ENCODE peak calls at places on chromosomes 1 and 21, in five cellular contexts. F, N, K, O and T are unnamed samples.

GRCh38 chr1:240193699-240194098 is 102.0 kb downstream of the FMN2 start:
- DNase-seq in F (no peak), N (no peak), K (no peak), O (no peak), T (no peak)

GRCh38 chr1:179865377-179865776 is 12.2 kb downstream of the TOR1AIP2 start:
- DNase-seq in F (no peak), N (no peak), K (no peak), O (no peak), T (no peak)

GRCh38 chr1:235077571-235078479 is 50.8 kb downstream of the TOMM20 start:
- DNase-seq in F (no peak), N (no peak), K (no peak), O (peak), T (peak)

GRCh38 chr21:39221282-39221996 is 38.2 kb upstream of the PSMG1 start:
- DNase-seq in F (no peak), N (no peak), K (no peak), O (no peak), T (no peak)

GRCh38 chr1:27366411-27367159 is at the start of gene MAP3K6:
- DNase-seq in F (no peak), N (no peak), K (peak), O (no peak), T (no peak)

GRCh38 chr1:167934407-167935251 is 1.9 kb upstream of the DCAF6 start:
- DNase-seq in F (no peak), N (no peak), K (no peak), O (no peak), T (no peak)

GRCh38 chr1:4366091-4366490 is 288.3 kb upstream of the AJAP1 start:
- DNase-seq in F (no peak), N (no peak), K (no peak), O (no peak), T (no peak)

GRCh38 chr1:101605878-101606277 is 369.1 kb downstream of the S1PR1 start:
- DNase-seq in F (no peak), N (no peak), K (no peak), O (no peak), T (no peak)

GRCh38 chr1:225765982-225766674 is 11.5 kb upstream of the SRP9 start:
- DNase-seq in F (peak), N (no peak), K (no peak), O (no peak), T (no peak)

GRCh38 chr1:6612641-6613360 is 730 bp upstream of the PHF13 start:
- DNase-seq in F (peak), N (no peak), K (peak), O (no peak), T (peak)

GRCh38 chr1:5743435-5744095 is 248.7 kb downstream of the NPHP4 start:
- DNase-seq in F (no peak), N (no peak), K (no peak), O (no peak), T (no peak)

GRCh38 chr1:185880779-185881333 is 146.7 kb downstream of the HMCN1 start:
- DNase-seq in F (no peak), N (no peak), K (no peak), O (no peak), T (no peak)

GRCh38 chr1:154978360-154978759 is 3.9 kb downstream of the CKS1B start:
- DNase-seq in F (no peak), N (no peak), K (no peak), O (no peak), T (no peak)

GRCh38 chr1:112983540-112984131 is 27.6 kb upstream of the SLC16A1 start:
- DNase-seq in F (no peak), N (no peak), K (no peak), O (no peak), T (no peak)

GRCh38 chr1:108734176-108734865 is 12.2 kb upstream of the STXBP3 start:
- DNase-seq in F (no peak), N (no peak), K (no peak), O (no peak), T (no peak)

GRCh38 chr1:169155675-169156074 is 49.2 kb downstream of the ATP1B1 start:
- DNase-seq in F (no peak), N (no peak), K (no peak), O (no peak), T (no peak)

GRCh38 chr21:28229811-28230210 is 762.9 kb downstream of the LTN1 start:
- DNase-seq in F (no peak), N (no peak), K (no peak), O (no peak), T (no peak)

GRCh38 chr1:159318784-159319551 is 16.8 kb downstream of the FCER1A start:
- DNase-seq in F (no peak), N (no peak), K (no peak), O (no peak), T (no peak)

GRCh38 chr1:79790950-79791349 is 784.4 kb upstream of the ADGRL4 start:
- DNase-seq in F (no peak), N (no peak), K (no peak), O (no peak), T (no peak)

GRCh38 chr1:205493241-205494085 is 11.0 kb upstream of the CDK18 start:
- DNase-seq in F (peak), N (no peak), K (no peak), O (no peak), T (no peak)

GRCh38 chr21:43754948-43755781 is 20.9 kb downstream of the CSTB start:
- DNase-seq in F (no peak), N (no peak), K (no peak), O (no peak), T (no peak)

GRCh38 chr1:109426278-109427170 is at the start of gene PSMA5:
- DNase-seq in F (peak), N (peak), K (peak), O (peak), T (peak)

GRCh38 chr1:67489643-67490042 is 59.4 kb upstream of the SERBP1 start:
- DNase-seq in F (peak), N (no peak), K (peak), O (peak), T (no peak)

GRCh38 chr1:1629430-1630190 is 2.4 kb upstream of the MMP23B start:
- DNase-seq in F (no peak), N (no peak), K (peak), O (no peak), T (peak)

GRCh38 chr1:8666394-8667167 is 150.9 kb downstream of the RERE start:
- DNase-seq in F (no peak), N (no peak), K (no peak), O (no peak), T (no peak)

GRCh38 chr1:160169553-160170399 is 18.4 kb downstream of the ATP1A4 start:
- DNase-seq in F (no peak), N (peak), K (peak), O (peak), T (no peak)

GRCh38 chr1:156246762-156247459 is 945 bp downstream of the PAQR6 start:
- DNase-seq in F (no peak), N (no peak), K (no peak), O (no peak), T (no peak)

GRCh38 chr1:156914440-156914856 is 6.0 kb upstream of the LRRC71 start:
- DNase-seq in F (no peak), N (no peak), K (no peak), O (no peak), T (no peak)

GRCh38 chr21:45322960-45323461 is 35.3 kb upstream of the POFUT2 start:
- DNase-seq in F (no peak), N (no peak), K (no peak), O (no peak), T (no peak)

GRCh38 chr21:45325206-45326168 is 37.8 kb upstream of the POFUT2 start:
- DNase-seq in F (no peak), N (no peak), K (no peak), O (no peak), T (no peak)

GRCh38 chr21:45326169-45326833 is 38.6 kb upstream of the POFUT2 start:
- DNase-seq in F (no peak), N (no peak), K (no peak), O (no peak), T (no peak)

GRCh38 chr21:45323487-45324380 is 36.0 kb upstream of the POFUT2 start:
- DNase-seq in F (no peak), N (no peak), K (no peak), O (no peak), T (no peak)

DNA sequence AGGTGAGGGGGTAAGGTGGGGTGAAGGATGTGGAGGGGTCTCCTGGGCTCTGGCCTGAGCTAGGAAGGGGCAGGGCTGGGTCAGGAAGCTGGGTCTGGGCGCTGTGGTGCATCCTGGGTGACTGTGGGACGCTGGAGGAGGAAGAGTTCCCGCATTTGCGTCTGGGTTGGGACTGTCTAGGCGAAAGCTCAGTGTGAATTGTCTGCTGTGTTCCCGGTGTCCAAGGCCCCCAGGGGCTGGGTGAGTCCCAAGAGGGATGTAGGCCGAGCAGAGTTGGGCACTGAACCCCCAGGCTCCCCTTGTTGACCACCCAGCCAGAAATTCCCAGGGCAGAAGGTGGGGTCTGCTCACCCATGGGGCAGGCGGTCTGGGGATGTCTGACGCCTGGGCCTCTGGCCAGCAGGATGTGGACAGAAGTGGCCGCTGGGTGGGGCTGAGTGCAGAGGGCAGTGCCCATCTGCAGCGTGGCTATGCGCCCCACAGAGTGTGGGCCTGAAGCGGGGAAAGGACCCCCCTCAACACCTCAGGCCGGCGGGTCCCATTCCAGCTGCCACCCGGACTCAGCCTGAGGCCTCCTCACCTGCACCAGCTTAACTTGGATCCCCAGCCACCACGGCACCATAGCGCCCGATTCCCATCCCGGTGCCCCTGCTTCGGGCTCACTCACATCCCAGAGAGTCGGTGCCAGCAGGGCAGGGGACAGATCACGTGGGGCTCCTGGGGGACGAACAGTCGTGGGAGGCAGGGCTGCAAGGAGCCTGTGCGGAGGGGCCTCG is 36.9 kb upstream of the POFUT2 start:
- DNase-seq in F (no peak), N (no peak), K (no peak), O (no peak), T (no peak)
- TF ChIP-seq POLR2A in F (no peak), N (no peak), K (no peak), O (no peak), T (no peak)

DNA sequence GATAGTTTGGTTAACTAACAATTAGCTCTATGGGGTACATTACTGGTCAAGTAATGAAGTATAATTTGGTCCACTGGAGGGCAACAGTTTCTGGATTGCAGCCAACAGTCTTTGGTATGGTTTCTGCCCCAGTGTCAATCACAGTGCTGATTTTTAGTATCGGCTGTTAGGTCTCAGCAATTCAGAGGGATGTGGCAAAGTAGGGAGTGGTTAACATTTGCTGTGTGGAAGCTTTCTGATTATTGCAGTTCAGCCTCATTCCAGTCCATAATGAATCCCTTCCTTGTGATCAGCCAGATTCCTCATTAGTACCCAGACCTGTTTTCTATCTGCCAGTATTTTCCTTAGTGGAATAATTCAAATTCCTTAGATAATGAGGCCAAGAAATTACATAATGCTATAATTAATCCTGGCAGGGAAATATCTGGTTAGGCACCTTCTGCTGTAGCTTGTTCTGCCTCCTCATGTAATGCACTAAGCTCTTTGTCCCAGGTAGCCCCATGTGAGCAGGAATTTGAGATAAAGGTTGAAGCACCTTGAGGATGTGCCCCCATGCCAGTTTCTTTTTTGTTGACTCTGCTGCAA is 14.0 kb downstream of the F3 start:
- DNase-seq in F (no peak), N (no peak), K (no peak), O (no peak), T (no peak)
- TF ChIP-seq TAF1 in F (no peak), N (no peak), K (no peak), O (no peak), T (no peak)

GRCh38 chr1:54296666-54297065 is 96.7 kb downstream of the MRPL37 start:
- DNase-seq in F (no peak), N (no peak), K (no peak), O (no peak), T (no peak)
- TF ChIP-seq POLR2AphosphoS5 in F (no peak), N (no peak), K (no peak), O (no peak), T (no peak)

DNA sequence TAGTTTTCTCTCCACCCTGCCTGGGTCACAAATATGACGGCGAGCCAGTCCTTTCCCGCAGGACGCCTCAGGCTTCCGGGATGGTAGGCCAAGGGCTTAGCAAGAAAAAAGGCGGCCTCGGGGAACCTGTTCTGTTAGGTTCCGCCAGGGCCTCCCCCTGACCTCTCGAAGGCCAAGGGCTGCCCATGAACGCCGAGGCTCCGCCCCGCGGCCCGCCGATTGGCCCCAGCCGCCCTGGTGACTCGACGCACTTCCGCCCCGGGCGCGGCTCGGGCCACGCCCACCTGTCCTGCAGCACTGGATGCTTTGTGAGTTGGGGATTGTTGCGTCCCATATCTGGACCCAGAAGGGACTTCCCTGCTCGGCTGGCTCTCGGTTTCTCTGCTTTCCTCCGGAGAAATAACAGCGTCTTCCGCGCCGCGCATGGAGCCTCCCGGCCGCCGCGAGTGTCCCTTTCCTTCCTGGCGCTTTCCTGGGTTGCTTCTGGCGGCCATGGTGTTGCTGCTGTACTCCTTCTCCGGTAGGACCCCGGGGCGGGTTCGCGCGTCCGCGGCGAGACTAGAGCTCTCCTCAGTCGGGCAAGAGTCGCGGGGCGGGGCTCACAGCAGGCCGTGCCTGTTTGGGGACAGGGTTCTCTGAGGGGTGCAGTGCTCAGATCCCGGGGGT is at the start of gene CD46:
- DNase-seq in F (peak), N (peak), K (peak), O (peak), T (peak)
- TF ChIP-seq POLR2A in F (peak), N (peak), K (peak), O (peak), T (peak)

DNA sequence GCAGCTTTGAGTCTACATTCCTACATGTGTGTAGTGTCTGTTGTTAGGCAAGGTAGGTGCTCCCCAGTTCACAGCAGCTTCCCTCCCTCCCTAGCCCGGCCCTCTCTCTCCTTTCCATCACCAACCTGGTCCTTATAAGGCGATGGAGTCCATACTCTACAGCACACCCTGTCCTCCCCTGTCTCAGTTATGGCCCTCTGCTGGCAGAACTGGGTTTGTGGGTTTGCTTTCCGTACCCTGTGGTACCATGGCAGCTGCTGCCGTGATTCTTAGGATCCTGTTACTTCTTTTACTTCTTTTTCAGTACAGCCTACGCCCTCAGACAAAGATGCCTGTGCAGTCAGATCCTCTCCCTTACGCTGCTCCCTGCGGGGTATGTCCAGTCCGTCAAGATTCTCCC is 31.7 kb downstream of the AK5 start:
- DNase-seq in F (peak), N (peak), K (peak), O (no peak), T (no peak)
- TF ChIP-seq TAF1 in F (no peak), N (no peak), K (no peak), O (no peak), T (no peak)

GRCh38 chr1:40973912-40974311 is 5.6 kb upstream of the CTPS1 start:
- DNase-seq in F (no peak), N (no peak), K (no peak), O (no peak), T (no peak)
- TF ChIP-seq POLR2AphosphoS5 in F (no peak), N (no peak), K (no peak), O (no peak), T (no peak)